ENCODE peak calls at places on chromosomes 12 and 14, in eight cellular contexts. One of them, this sample, is unnamed. For H3K4me1, the result is how much of the 10 kb centered on the place peaks cover.

GRCh38 chr14:96747006-96747405 is 50.2 kb upstream of the VRK1 start:
- DNase-seq in lower lobe of right lung: no peak
- DNase-seq in effector memory CD4-positive, alpha-beta T cell: no peak
- DNase-seq in cardiac muscle cell: no peak
- DNase-seq in adipocyte: no peak
- DNase-seq in HepG2: no peak
- DNase-seq in transverse colon: no peak
- DNase-seq in ascending aorta: no peak
- DNase-seq in this sample: no peak

GRCh38 chr14:55294603-55295002 is 23.4 kb downstream of the FBXO34 start:
- DNase-seq in ascending aorta: no peak
- DNase-seq in cardiac muscle cell: no peak
- DNase-seq in lower lobe of right lung: no peak
- DNase-seq in adipocyte: no peak
- DNase-seq in effector memory CD4-positive, alpha-beta T cell: no peak
- DNase-seq in HepG2: no peak
- DNase-seq in transverse colon: no peak
- DNase-seq in this sample: no peak

GRCh38 chr12:41053046-41053445 is 135.1 kb upstream of the PDZRN4 start:
- DNase-seq in effector memory CD4-positive, alpha-beta T cell: no peak
- DNase-seq in cardiac muscle cell: no peak
- DNase-seq in transverse colon: no peak
- DNase-seq in HepG2: no peak
- DNase-seq in ascending aorta: no peak
- DNase-seq in lower lobe of right lung: no peak
- DNase-seq in adipocyte: peak
- DNase-seq in this sample: no peak

GRCh38 chr12:128079476-128079875 is 187.5 kb upstream of the TMEM132C start:
- DNase-seq in adipocyte: no peak
- DNase-seq in cardiac muscle cell: no peak
- DNase-seq in effector memory CD4-positive, alpha-beta T cell: no peak
- DNase-seq in ascending aorta: no peak
- DNase-seq in lower lobe of right lung: no peak
- DNase-seq in HepG2: no peak
- DNase-seq in transverse colon: no peak
- DNase-seq in this sample: no peak

GRCh38 chr12:114355389-114356088 is 50.4 kb downstream of the TBX5 start:
- DNase-seq in lower lobe of right lung: no peak
- DNase-seq in effector memory CD4-positive, alpha-beta T cell: no peak
- DNase-seq in cardiac muscle cell: peak
- DNase-seq in HepG2: peak
- DNase-seq in transverse colon: no peak
- DNase-seq in ascending aorta: no peak
- DNase-seq in adipocyte: no peak
- DNase-seq in this sample: no peak

GRCh38 chr14:34592623-34593022 is 37.3 kb downstream of the SNX6 start:
- DNase-seq in transverse colon: no peak
- DNase-seq in adipocyte: no peak
- DNase-seq in HepG2: no peak
- DNase-seq in effector memory CD4-positive, alpha-beta T cell: no peak
- DNase-seq in cardiac muscle cell: no peak
- DNase-seq in ascending aorta: peak
- DNase-seq in lower lobe of right lung: no peak
- DNase-seq in this sample: no peak

GRCh38 chr12:124510301-124510970 is 57.0 kb downstream of the NCOR2 start:
- DNase-seq in transverse colon: peak
- DNase-seq in ascending aorta: no peak
- DNase-seq in cardiac muscle cell: no peak
- DNase-seq in lower lobe of right lung: no peak
- DNase-seq in effector memory CD4-positive, alpha-beta T cell: no peak
- DNase-seq in HepG2: peak
- DNase-seq in adipocyte: no peak
- DNase-seq in this sample: no peak

GRCh38 chr14:75048101-75048500 is 3.2 kb downstream of the MLH3 start:
- DNase-seq in ascending aorta: no peak
- DNase-seq in transverse colon: no peak
- DNase-seq in adipocyte: no peak
- DNase-seq in effector memory CD4-positive, alpha-beta T cell: no peak
- DNase-seq in HepG2: no peak
- DNase-seq in cardiac muscle cell: no peak
- DNase-seq in lower lobe of right lung: no peak
- DNase-seq in this sample: no peak

GRCh38 chr12:1201886-1202285 is 210.9 kb downstream of the ERC1 start:
- DNase-seq in lower lobe of right lung: no peak
- DNase-seq in HepG2: no peak
- DNase-seq in effector memory CD4-positive, alpha-beta T cell: no peak
- DNase-seq in transverse colon: no peak
- DNase-seq in adipocyte: no peak
- DNase-seq in cardiac muscle cell: no peak
- DNase-seq in ascending aorta: no peak
- DNase-seq in this sample: no peak
- H3K4me1 ChIP-seq in lower lobe of right lung: under half
- H3K4me1 ChIP-seq in HepG2: under half
- H3K4me1 ChIP-seq in effector memory CD4-positive, alpha-beta T cell: under half
- H3K4me1 ChIP-seq in transverse colon: under half
- H3K4me1 ChIP-seq in adipocyte: under half
- H3K4me1 ChIP-seq in cardiac muscle cell: under half
- H3K4me1 ChIP-seq in ascending aorta: under half
- H3K4me1 ChIP-seq in this sample: under half

GRCh38 chr14:22546722-22547071 is 42.3 kb downstream of the DAD1 start:
- DNase-seq in cardiac muscle cell: no peak
- DNase-seq in transverse colon: no peak
- DNase-seq in ascending aorta: peak
- DNase-seq in adipocyte: no peak
- DNase-seq in HepG2: no peak
- DNase-seq in effector memory CD4-positive, alpha-beta T cell: no peak
- DNase-seq in lower lobe of right lung: no peak
- DNase-seq in this sample: no peak
- H3K4me1 ChIP-seq in cardiac muscle cell: under half
- H3K4me1 ChIP-seq in transverse colon: under half
- H3K4me1 ChIP-seq in ascending aorta: under half
- H3K4me1 ChIP-seq in adipocyte: under half
- H3K4me1 ChIP-seq in HepG2: under half
- H3K4me1 ChIP-seq in effector memory CD4-positive, alpha-beta T cell: half or more
- H3K4me1 ChIP-seq in lower lobe of right lung: under half
- H3K4me1 ChIP-seq in this sample: half or more

GRCh38 chr12:65937806-65938205 is 113.5 kb downstream of the HMGA2 start:
- DNase-seq in transverse colon: no peak
- DNase-seq in cardiac muscle cell: no peak
- DNase-seq in effector memory CD4-positive, alpha-beta T cell: no peak
- DNase-seq in ascending aorta: no peak
- DNase-seq in adipocyte: no peak
- DNase-seq in lower lobe of right lung: no peak
- DNase-seq in HepG2: no peak
- DNase-seq in this sample: no peak
- H3K4me1 ChIP-seq in transverse colon: under half
- H3K4me1 ChIP-seq in cardiac muscle cell: under half
- H3K4me1 ChIP-seq in effector memory CD4-positive, alpha-beta T cell: under half
- H3K4me1 ChIP-seq in ascending aorta: under half
- H3K4me1 ChIP-seq in adipocyte: under half
- H3K4me1 ChIP-seq in lower lobe of right lung: under half
- H3K4me1 ChIP-seq in HepG2: half or more
- H3K4me1 ChIP-seq in this sample: under half

GRCh38 chr14:103129301-103130016 is 6.2 kb downstream of the TNFAIP2 start:
- DNase-seq in effector memory CD4-positive, alpha-beta T cell: no peak
- DNase-seq in adipocyte: no peak
- DNase-seq in lower lobe of right lung: no peak
- DNase-seq in ascending aorta: no peak
- DNase-seq in HepG2: no peak
- DNase-seq in cardiac muscle cell: no peak
- DNase-seq in transverse colon: no peak
- DNase-seq in this sample: no peak
- H3K4me1 ChIP-seq in effector memory CD4-positive, alpha-beta T cell: under half
- H3K4me1 ChIP-seq in adipocyte: under half
- H3K4me1 ChIP-seq in lower lobe of right lung: half or more
- H3K4me1 ChIP-seq in ascending aorta: under half
- H3K4me1 ChIP-seq in HepG2: under half
- H3K4me1 ChIP-seq in cardiac muscle cell: under half
- H3K4me1 ChIP-seq in transverse colon: under half
- H3K4me1 ChIP-seq in this sample: under half

DNA sequence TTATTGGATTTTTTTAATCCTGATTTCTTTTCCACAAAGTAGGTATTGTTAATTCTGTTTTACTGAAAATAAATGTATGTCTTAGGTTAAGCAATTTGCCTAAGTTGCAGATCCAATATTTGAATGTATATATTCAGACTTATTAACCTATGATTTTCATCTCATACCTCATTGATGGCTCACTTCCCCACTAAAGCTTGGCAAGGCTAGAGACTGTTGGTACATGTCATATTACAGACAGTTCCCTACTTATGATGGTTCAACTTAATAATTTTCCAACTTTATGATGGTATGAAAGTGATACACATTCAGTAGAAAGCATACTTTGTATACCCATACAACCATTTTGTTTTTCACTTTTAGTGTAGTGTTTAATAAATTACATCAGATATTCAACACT is 33.2 kb upstream of the KCNH3 start:
- DNase-seq in lower lobe of right lung: no peak
- DNase-seq in ascending aorta: no peak
- DNase-seq in effector memory CD4-positive, alpha-beta T cell: no peak
- DNase-seq in HepG2: no peak
- DNase-seq in cardiac muscle cell: peak
- DNase-seq in transverse colon: no peak
- DNase-seq in adipocyte: peak
- DNase-seq in this sample: no peak
- H3K4me1 ChIP-seq in lower lobe of right lung: under half
- H3K4me1 ChIP-seq in ascending aorta: under half
- H3K4me1 ChIP-seq in effector memory CD4-positive, alpha-beta T cell: under half
- H3K4me1 ChIP-seq in HepG2: under half
- H3K4me1 ChIP-seq in cardiac muscle cell: under half
- H3K4me1 ChIP-seq in transverse colon: under half
- H3K4me1 ChIP-seq in adipocyte: under half
- H3K4me1 ChIP-seq in this sample: under half

GRCh38 chr12:1974812-1975211 is 29.4 kb downstream of the DCP1B start:
- DNase-seq in HepG2: no peak
- DNase-seq in cardiac muscle cell: no peak
- DNase-seq in effector memory CD4-positive, alpha-beta T cell: no peak
- DNase-seq in adipocyte: peak
- DNase-seq in ascending aorta: no peak
- DNase-seq in lower lobe of right lung: no peak
- DNase-seq in transverse colon: no peak
- DNase-seq in this sample: no peak

GRCh38 chr12:1977109-1977508 is 27.1 kb downstream of the DCP1B start:
- DNase-seq in cardiac muscle cell: no peak
- DNase-seq in HepG2: no peak
- DNase-seq in effector memory CD4-positive, alpha-beta T cell: no peak
- DNase-seq in ascending aorta: no peak
- DNase-seq in adipocyte: no peak
- DNase-seq in lower lobe of right lung: no peak
- DNase-seq in transverse colon: no peak
- DNase-seq in this sample: no peak

GRCh38 chr12:1970331-1970900 is 33.8 kb downstream of the DCP1B start:
- DNase-seq in cardiac muscle cell: peak
- DNase-seq in lower lobe of right lung: no peak
- DNase-seq in adipocyte: no peak
- DNase-seq in ascending aorta: no peak
- DNase-seq in effector memory CD4-positive, alpha-beta T cell: no peak
- DNase-seq in transverse colon: no peak
- DNase-seq in HepG2: no peak
- DNase-seq in this sample: no peak

GRCh38 chr12:1972260-1972659 is 32.0 kb downstream of the DCP1B start:
- DNase-seq in adipocyte: peak
- DNase-seq in cardiac muscle cell: peak
- DNase-seq in lower lobe of right lung: no peak
- DNase-seq in ascending aorta: no peak
- DNase-seq in effector memory CD4-positive, alpha-beta T cell: no peak
- DNase-seq in transverse colon: no peak
- DNase-seq in HepG2: no peak
- DNase-seq in this sample: no peak

GRCh38 chr12:1972856-1973317 is 31.4 kb downstream of the DCP1B start:
- DNase-seq in ascending aorta: peak
- DNase-seq in adipocyte: peak
- DNase-seq in transverse colon: peak
- DNase-seq in lower lobe of right lung: no peak
- DNase-seq in HepG2: no peak
- DNase-seq in cardiac muscle cell: peak
- DNase-seq in effector memory CD4-positive, alpha-beta T cell: no peak
- DNase-seq in this sample: no peak
- H3K4me1 ChIP-seq in ascending aorta: under half
- H3K4me1 ChIP-seq in adipocyte: half or more
- H3K4me1 ChIP-seq in transverse colon: under half
- H3K4me1 ChIP-seq in lower lobe of right lung: under half
- H3K4me1 ChIP-seq in HepG2: under half
- H3K4me1 ChIP-seq in cardiac muscle cell: half or more
- H3K4me1 ChIP-seq in effector memory CD4-positive, alpha-beta T cell: under half
- H3K4me1 ChIP-seq in this sample: under half

GRCh38 chr14:99570542-99571302 is 33.3 kb downstream of the CCDC85C start:
- DNase-seq in ascending aorta: no peak
- DNase-seq in transverse colon: no peak
- DNase-seq in lower lobe of right lung: no peak
- DNase-seq in effector memory CD4-positive, alpha-beta T cell: no peak
- DNase-seq in cardiac muscle cell: no peak
- DNase-seq in HepG2: no peak
- DNase-seq in adipocyte: no peak
- DNase-seq in this sample: no peak
- H3K4me1 ChIP-seq in ascending aorta: under half
- H3K4me1 ChIP-seq in transverse colon: half or more
- H3K4me1 ChIP-seq in lower lobe of right lung: half or more
- H3K4me1 ChIP-seq in effector memory CD4-positive, alpha-beta T cell: under half
- H3K4me1 ChIP-seq in cardiac muscle cell: half or more
- H3K4me1 ChIP-seq in HepG2: half or more
- H3K4me1 ChIP-seq in adipocyte: under half
- H3K4me1 ChIP-seq in this sample: under half

GRCh38 chr12:12456637-12457036 is 99.8 kb downstream of the BORCS5 start:
- DNase-seq in HepG2: no peak
- DNase-seq in effector memory CD4-positive, alpha-beta T cell: no peak
- DNase-seq in adipocyte: peak
- DNase-seq in ascending aorta: no peak
- DNase-seq in cardiac muscle cell: peak
- DNase-seq in transverse colon: no peak
- DNase-seq in lower lobe of right lung: no peak
- DNase-seq in this sample: no peak

GRCh38 chr12:12466157-12466556 is 96.5 kb downstream of the DUSP16 start:
- DNase-seq in HepG2: no peak
- DNase-seq in transverse colon: no peak
- DNase-seq in adipocyte: no peak
- DNase-seq in cardiac muscle cell: no peak
- DNase-seq in lower lobe of right lung: no peak
- DNase-seq in effector memory CD4-positive, alpha-beta T cell: peak
- DNase-seq in ascending aorta: no peak
- DNase-seq in this sample: peak

GRCh38 chr12:12465522-12465921 is 97.1 kb downstream of the DUSP16 start:
- DNase-seq in cardiac muscle cell: no peak
- DNase-seq in HepG2: no peak
- DNase-seq in ascending aorta: no peak
- DNase-seq in effector memory CD4-positive, alpha-beta T cell: no peak
- DNase-seq in adipocyte: no peak
- DNase-seq in transverse colon: no peak
- DNase-seq in lower lobe of right lung: no peak
- DNase-seq in this sample: no peak

GRCh38 chr12:12461281-12461922 is 101.3 kb downstream of the DUSP16 start:
- DNase-seq in lower lobe of right lung: no peak
- DNase-seq in ascending aorta: no peak
- DNase-seq in HepG2: no peak
- DNase-seq in adipocyte: no peak
- DNase-seq in cardiac muscle cell: no peak
- DNase-seq in transverse colon: no peak
- DNase-seq in effector memory CD4-positive, alpha-beta T cell: no peak
- DNase-seq in this sample: no peak

DNA sequence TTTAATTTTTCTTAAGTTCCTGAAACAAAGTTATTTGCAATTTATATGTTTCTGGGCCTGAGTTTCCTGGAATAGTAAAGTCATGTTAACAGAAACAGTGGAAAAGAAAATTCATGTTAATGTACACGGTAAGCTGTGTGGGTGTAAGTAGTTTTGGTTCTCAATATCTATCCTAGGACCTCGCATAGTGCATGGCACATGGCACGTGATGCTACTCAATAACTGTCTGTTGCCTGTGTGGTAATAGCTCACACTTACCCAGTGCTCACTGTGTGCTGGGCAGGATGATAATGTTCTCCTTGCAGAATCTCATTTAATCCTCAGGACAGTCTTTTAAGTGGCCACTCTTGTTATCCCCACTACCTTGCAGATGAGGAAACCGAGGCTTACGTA is 100.7 kb downstream of the DUSP16 start:
- DNase-seq in effector memory CD4-positive, alpha-beta T cell: no peak
- DNase-seq in adipocyte: no peak
- DNase-seq in HepG2: no peak
- DNase-seq in cardiac muscle cell: no peak
- DNase-seq in transverse colon: no peak
- DNase-seq in lower lobe of right lung: no peak
- DNase-seq in ascending aorta: no peak
- DNase-seq in this sample: no peak
- H3K4me1 ChIP-seq in effector memory CD4-positive, alpha-beta T cell: half or more
- H3K4me1 ChIP-seq in adipocyte: under half
- H3K4me1 ChIP-seq in HepG2: under half
- H3K4me1 ChIP-seq in cardiac muscle cell: under half
- H3K4me1 ChIP-seq in transverse colon: under half
- H3K4me1 ChIP-seq in lower lobe of right lung: under half
- H3K4me1 ChIP-seq in ascending aorta: under half
- H3K4me1 ChIP-seq in this sample: under half